ENCODE peak calls at places on chromosomes 6 and 20, in six cellular contexts. T, Z, X, L, I and H are unnamed samples.

GRCh38 chr20:63394069-63394468 is 32.9 kb upstream of the CHRNA4 start:
- DNase-seq in L (no peak), Z (no peak), I (no peak), T (no peak), X (no peak), H (no peak)

GRCh38 chr20:35991142-35991771 is 22.9 kb downstream of the CNBD2 start:
- DNase-seq in T (peak), I (no peak), X (no peak), L (peak), Z (no peak), H (peak)

GRCh38 chr6:42720739-42721138 is 1.7 kb downstream of the PRPH2 start:
- DNase-seq in L (no peak), X (no peak), I (no peak), T (no peak), Z (no peak), H (no peak)

GRCh38 chr6:52550014-52550575 is 26.8 kb downstream of the TRAM2 start:
- DNase-seq in Z (no peak), T (no peak), X (no peak), I (no peak), L (no peak), H (no peak)

GRCh38 chr20:50450961-50451752 is 59.0 kb upstream of the PTPN1 start:
- DNase-seq in I (peak), X (no peak), Z (peak), L (peak), T (no peak), H (no peak)

GRCh38 chr6:48069280-48069679 is 41.7 kb downstream of the PTCHD4 start:
- DNase-seq in I (no peak), L (peak), T (peak), X (no peak), Z (no peak), H (no peak)

GRCh38 chr20:49245921-49246740 is 26.9 kb downstream of the DDX27 start:
- DNase-seq in L (peak), I (no peak), T (no peak), Z (no peak), X (no peak), H (peak)

GRCh38 chr20:51958636-51959542 is 156.6 kb upstream of the SALL4 start:
- DNase-seq in X (no peak), T (no peak), I (no peak), Z (no peak), L (peak), H (no peak)

GRCh38 chr6:149147939-149148718 is 169.4 kb upstream of the TAB2 start:
- DNase-seq in I (no peak), T (no peak), Z (no peak), X (no peak), L (no peak), H (no peak)

DNA sequence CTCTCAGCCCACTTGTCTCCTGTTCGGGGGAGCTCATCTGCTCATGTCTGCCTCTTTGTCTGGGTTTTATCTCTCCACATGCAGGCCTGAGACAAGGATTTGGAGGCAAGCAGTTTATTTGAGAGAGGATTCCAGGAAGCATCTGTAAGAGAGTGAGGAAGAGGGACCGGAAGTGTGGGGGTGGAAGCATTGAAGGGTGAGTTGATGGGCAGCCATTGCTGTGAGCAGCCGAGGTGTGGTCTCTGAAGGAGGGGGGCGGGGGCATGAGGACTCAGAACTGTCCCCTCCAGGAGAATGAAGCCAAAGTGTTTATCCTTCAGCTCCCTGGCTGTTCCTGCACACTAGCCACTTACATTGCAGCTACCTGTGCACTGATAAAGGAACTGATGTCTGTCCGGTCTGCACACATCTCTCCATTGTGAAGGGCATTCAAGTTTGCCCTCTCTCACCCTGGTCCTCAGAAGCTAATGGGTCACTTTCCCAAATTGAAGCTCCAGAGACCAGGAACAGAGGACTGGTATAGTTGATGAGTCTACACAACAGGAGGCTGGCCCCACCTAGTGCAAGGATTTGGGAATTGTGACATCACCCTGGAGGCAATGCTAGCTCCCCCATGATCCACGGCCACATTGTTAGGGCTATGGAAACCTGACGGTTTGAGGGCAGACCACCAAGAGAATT is 100.5 kb upstream of the FOXA2 start:
- DNase-seq in X (no peak), T (no peak), L (no peak), I (no peak), Z (peak), H (peak)
- TF ChIP-seq CTCF in X (no peak), T (no peak), L (no peak), I (no peak), Z (no peak), H (no peak)

GRCh38 chr6:13011612-13012146 is 295.1 kb downstream of the PHACTR1 start:
- DNase-seq in Z (no peak), I (no peak), L (no peak), X (no peak), T (no peak), H (no peak)
- TF ChIP-seq CTCF in Z (no peak), I (no peak), L (no peak), X (no peak), T (no peak), H (no peak)

DNA sequence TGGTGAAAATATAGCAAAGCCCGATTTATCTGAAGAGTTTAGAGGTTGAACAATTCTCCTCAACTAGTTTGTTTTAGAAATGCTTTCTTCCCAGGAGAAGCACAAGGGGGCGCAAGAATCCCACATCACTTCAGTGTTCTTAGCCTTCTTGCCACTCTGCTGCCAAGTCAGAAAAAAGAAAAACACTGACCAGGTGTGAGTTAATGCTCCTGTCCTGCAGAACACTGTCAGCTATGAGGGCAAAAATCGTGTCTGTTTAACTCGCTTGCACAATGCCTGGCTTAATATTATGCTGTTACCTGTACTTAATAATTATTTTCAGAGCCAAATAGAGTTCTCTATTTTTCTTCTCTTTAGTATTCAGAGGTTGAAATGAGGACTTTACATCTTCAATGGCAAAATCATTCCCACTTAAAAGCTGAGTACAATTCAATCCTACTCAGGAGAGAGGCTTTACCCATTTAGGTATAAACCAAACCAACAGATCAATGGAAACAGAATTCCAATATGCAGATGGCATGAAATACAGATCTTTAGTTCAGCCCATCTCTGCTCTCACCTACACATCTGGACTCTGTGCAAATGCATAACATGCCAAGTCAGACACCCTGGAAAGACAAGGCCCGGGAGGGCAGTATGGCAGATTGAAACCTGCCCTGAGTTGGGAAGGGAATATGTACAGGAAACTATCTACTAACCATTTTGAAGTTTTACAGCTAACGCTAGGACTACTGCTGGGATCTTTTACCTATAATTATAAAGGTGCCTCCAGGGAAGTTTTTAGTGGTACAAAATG is 71.4 kb upstream of the TULP1 start:
- DNase-seq in L (peak), I (peak), X (no peak), Z (peak), T (peak), H (peak)
- TF ChIP-seq CTCF in L (peak), I (peak), X (peak), Z (no peak), T (peak), H (peak)

GRCh38 chr6:24935753-24936152 is at the start of gene RIPOR2:
- DNase-seq in L (no peak), X (no peak), Z (no peak), I (no peak), T (peak), H (peak)
- TF ChIP-seq CTCF in L (no peak), X (no peak), Z (no peak), I (no peak), T (no peak), H (no peak)